ENCODE peak calls at places on chromosome 20, in nine cellular contexts. W, U, F, J, H, I, V, L and X are unnamed samples.

GRCh38 chr20:38968090-38968489 is 5.9 kb downstream of the DHX35 start:
- DNase-seq in U (no peak), F (no peak), I (no peak), V (no peak), J (no peak), H (no peak), W (no peak), L (no peak), X (no peak)

GRCh38 chr20:3612795-3613560 is 50.2 kb downstream of the GFRA4 start:
- DNase-seq in J (no peak), W (peak), H (no peak), L (no peak), U (no peak), V (no peak), I (no peak), F (no peak), X (peak)

GRCh38 chr20:39899881-39900280 is 789.2 kb downstream of the MAFB start:
- DNase-seq in L (no peak), U (no peak), J (no peak), H (no peak), W (no peak), I (no peak), F (no peak), V (no peak), X (no peak)

GRCh38 chr20:37401930-37402675 is 56.2 kb downstream of the SRC start:
- DNase-seq in V (no peak), W (no peak), U (no peak), H (no peak), J (no peak), I (no peak), F (no peak), L (no peak), X (no peak)

GRCh38 chr20:23637282-23638221 is at the start of gene CST3:
- DNase-seq in V (no peak), F (no peak), I (peak), W (peak), U (peak), H (peak), J (peak), L (peak), X (peak)

GRCh38 chr20:63096681-63097335 is 90.0 kb upstream of the BHLHE23 start:
- DNase-seq in L (no peak), H (no peak), U (no peak), V (no peak), J (no peak), F (no peak), I (peak), W (no peak), X (no peak)

GRCh38 chr20:48599748-48600469 is 227.9 kb downstream of the PREX1 start:
- DNase-seq in J (no peak), W (no peak), F (no peak), H (no peak), U (no peak), L (no peak), I (peak), V (no peak), X (no peak)

GRCh38 chr20:23200413-23200812 is 114.3 kb upstream of the CD93 start:
- DNase-seq in H (no peak), W (no peak), U (no peak), I (no peak), V (no peak), J (no peak), L (no peak), F (no peak), X (no peak)

GRCh38 chr20:7858851-7859250 is 81.4 kb downstream of the HAO1 start:
- DNase-seq in F (no peak), W (no peak), I (no peak), V (no peak), J (no peak), U (no peak), L (no peak), H (no peak), X (no peak)

GRCh38 chr20:63686492-63687321 is 9.7 kb upstream of the TNFRSF6B start:
- DNase-seq in U (peak), H (peak), L (peak), V (no peak), W (peak), J (no peak), F (no peak), I (no peak), X (peak)

GRCh38 chr20:9514461-9515210 is at the start of gene LAMP5:
- DNase-seq in U (peak), J (no peak), H (no peak), V (no peak), W (peak), F (no peak), I (peak), L (no peak), X (peak)

GRCh38 chr20:23152308-23152892 is 66.3 kb upstream of the CD93 start:
- DNase-seq in W (peak), J (no peak), H (no peak), V (no peak), L (no peak), F (peak), U (no peak), I (no peak), X (no peak)

GRCh38 chr20:39993737-39994136 is 695.3 kb downstream of the MAFB start:
- DNase-seq in L (no peak), H (no peak), I (no peak), V (no peak), J (no peak), U (no peak), W (no peak), F (no peak), X (no peak)

GRCh38 chr20:47688385-47689381 is 96.6 kb downstream of the SULF2 start:
- DNase-seq in H (no peak), U (no peak), I (no peak), V (no peak), L (no peak), J (no peak), F (no peak), W (no peak), X (no peak)

DNA sequence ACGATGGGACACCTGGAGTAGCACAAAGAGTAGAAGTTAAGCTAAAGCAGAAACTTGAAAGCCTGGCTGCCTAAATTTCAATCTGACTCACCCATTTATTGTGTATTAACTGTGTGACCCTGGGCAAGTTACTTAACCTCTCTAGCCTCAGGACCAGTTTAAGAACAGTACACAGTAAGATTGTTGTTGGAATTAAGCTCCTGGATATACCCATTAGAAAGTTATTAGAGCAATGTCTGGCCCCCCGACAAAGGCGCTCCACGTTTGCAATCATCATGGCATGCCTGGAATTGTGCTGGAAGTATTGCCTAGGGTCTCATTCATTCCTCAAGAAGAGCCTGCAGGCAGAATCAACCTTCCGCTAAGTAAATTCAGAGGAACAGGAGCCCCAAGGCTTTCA is 1.4 kb downstream of the SDC4 start:
- DNase-seq in F (no peak), U (no peak), V (no peak), I (no peak), J (no peak), H (no peak), W (no peak), L (no peak), X (no peak)
- H3K4me3 ChIP-seq in F (no peak), U (peak), V (no peak), I (peak), J (peak), H (peak), W (peak), L (peak), X (peak)

DNA sequence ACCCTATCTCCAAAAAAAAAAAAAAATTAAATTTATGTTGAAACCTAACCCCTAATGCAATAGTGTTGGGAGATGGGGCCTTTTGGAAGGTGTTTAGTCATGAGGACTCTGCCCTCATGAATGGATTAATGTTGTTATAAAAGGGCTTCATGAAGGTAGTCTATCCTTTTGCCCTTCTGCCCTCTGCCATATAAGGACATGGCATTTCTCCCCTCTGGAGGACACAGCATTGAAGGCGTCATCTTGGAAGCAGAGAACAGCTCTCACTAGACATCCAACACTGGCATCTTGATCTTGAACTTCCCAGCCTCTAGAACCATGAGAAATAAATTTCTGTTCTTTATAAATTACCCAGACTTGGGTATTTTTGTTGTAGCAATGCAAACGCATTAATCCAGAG is 35.4 kb downstream of the PDYN start:
- DNase-seq in V (no peak), J (no peak), F (no peak), H (no peak), U (no peak), L (no peak), I (no peak), W (no peak), X (no peak)
- H3K4me3 ChIP-seq in V (no peak), J (no peak), F (no peak), H (no peak), U (no peak), L (no peak), I (no peak), W (no peak), X (no peak)

DNA sequence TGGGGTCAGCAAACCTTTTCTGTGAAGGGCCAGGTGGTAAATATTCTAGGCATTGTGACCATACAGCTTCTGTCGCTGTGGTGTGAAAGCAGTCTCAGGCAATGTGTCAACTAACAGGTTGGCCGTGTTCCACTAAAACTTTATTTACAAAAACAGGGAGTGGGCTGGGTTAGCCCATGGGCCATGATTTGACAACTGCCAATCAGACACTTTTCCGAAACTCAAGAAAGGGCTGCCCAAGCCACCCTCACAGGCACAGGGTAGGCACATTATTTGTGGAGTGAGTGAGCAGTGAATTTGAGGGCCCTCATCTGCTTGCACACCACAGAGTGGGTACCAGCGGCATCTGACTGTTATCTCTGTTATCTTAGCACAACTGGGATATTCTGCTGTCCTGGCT is 290.3 kb downstream of the TAF4 start:
- DNase-seq in W (no peak), U (no peak), V (no peak), H (no peak), F (no peak), L (no peak), I (peak), J (no peak), X (no peak)
- H3K4me3 ChIP-seq in W (no peak), U (no peak), V (no peak), H (no peak), F (no peak), L (no peak), I (no peak), J (no peak), X (no peak)

DNA sequence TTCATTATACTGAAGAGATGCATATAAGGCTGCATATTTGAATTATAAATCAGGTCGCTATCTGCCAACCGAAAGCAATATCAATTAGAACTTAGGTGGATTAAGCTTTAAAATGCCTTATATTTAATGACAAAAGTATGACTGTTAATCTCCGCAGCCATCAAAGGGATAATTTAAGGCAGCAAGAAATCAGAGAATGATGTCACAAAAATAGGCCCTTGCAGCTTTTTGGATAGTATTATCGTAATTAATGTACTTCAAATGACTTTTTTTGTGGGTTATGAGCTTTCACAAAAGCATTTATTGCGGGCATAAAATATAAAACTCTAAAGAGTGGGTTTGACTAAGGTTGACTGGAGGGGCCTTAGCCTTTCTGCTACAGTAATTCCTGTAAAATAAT is 78.3 kb upstream of the ZFP64 start:
- DNase-seq in V (no peak), J (no peak), I (no peak), U (no peak), H (no peak), W (no peak), L (no peak), F (no peak), X (no peak)
- H3K4me3 ChIP-seq in V (no peak), J (no peak), I (no peak), U (no peak), H (no peak), W (no peak), L (no peak), F (no peak), X (no peak)

DNA sequence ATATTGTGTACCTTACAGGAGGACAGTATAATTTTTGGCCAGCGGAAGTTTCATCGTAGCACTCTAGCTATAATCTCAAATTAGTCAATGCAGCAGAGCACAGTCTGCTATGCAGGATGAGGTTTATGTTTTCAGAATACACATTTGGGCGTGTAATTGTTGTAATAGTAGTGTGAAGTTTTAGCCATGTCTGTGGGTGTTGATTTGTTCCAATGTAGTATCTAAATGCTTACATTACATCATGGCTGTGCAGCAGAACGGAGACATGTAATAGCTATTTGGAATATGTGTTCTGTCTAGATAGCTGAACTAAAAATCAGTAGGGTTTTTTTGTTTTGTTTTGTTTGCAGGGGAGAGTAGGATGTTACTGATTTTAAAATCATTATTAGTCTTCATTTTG is 65.3 kb upstream of the CDH4 start:
- DNase-seq in U (peak), L (no peak), V (no peak), F (no peak), H (no peak), J (no peak), I (no peak), W (peak), X (no peak)
- H3K4me3 ChIP-seq in U (no peak), L (no peak), V (no peak), F (no peak), H (no peak), J (no peak), I (no peak), W (no peak), X (no peak)

GRCh38 chr20:34978092-34978744 is 22.6 kb downstream of the MYH7B start:
- DNase-seq in F (no peak), L (no peak), U (no peak), J (no peak), I (no peak), H (no peak), W (no peak), V (no peak), X (no peak)
- H3K4me3 ChIP-seq in F (no peak), L (no peak), U (no peak), J (no peak), I (no peak), H (no peak), W (no peak), V (no peak), X (no peak)

GRCh38 chr20:34621036-34621343 is 55.9 kb downstream of the PIGU start:
- DNase-seq in H (no peak), U (no peak), V (no peak), I (no peak), J (no peak), F (no peak), W (no peak), L (no peak), X (no peak)

GRCh38 chr20:34621383-34622367 is 55.2 kb downstream of the PIGU start:
- DNase-seq in W (peak), I (no peak), H (no peak), L (no peak), F (no peak), J (no peak), V (no peak), U (peak), X (peak)

GRCh38 chr20:34615477-34615876 is 57.0 kb downstream of the MAP1LC3A start:
- DNase-seq in L (no peak), W (peak), J (no peak), V (no peak), H (no peak), I (no peak), U (peak), F (no peak), X (peak)

GRCh38 chr20:34622821-34623451 is 54.0 kb downstream of the PIGU start:
- DNase-seq in U (no peak), L (no peak), H (no peak), F (no peak), V (no peak), J (no peak), W (peak), I (no peak), X (no peak)

DNA sequence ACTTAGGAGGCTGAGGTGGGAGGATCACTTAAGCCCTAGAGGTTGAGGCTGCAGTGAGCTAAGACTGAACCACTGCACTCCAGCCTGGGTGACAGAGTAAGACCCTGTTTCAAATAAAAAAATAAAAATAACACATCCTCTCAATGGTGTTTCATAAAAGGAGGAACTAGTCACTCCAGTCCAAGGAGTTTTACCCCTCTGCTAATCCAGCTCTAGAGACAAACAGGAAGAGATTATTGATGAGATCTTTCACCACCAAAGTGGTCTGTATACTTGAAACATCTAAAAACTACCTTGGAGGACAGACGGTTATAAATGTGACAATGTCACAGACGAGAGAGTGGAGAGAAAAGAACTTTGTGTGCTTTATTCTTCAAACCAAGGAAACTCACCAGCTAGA is 58.2 kb downstream of the PIGU start:
- DNase-seq in V (no peak), L (no peak), I (no peak), F (no peak), J (no peak), W (no peak), U (no peak), H (no peak), X (no peak)
- H3K4me3 ChIP-seq in V (no peak), L (no peak), I (no peak), F (no peak), J (no peak), W (no peak), U (no peak), H (no peak), X (no peak)